ENCODE peak calls at places on chromosomes 1 and 21, in eight cellular contexts. F is AG04449, K is natural killer cell, M is type B pancreatic cell, P is heart right ventricle, L is keratinocyte, E is fibroblast of lung, G is mucosa of descending colon. V is an unnamed sample.

GRCh38 chr1:15289251-15289651 is 42.2 kb downstream of the FHAD1 start:
- DNase-seq in G (no peak), F (no peak), P (no peak), K (no peak), L (no peak), M (no peak), E (no peak), V (no peak)

GRCh38 chr21:44934276-44934675 is 5.6 kb upstream of the SLX9 start:
- DNase-seq in M (no peak), K (no peak), P (no peak), L (no peak), F (no peak), G (no peak), E (no peak), V (no peak)

GRCh38 chr1:18955442-18956188 is 861 bp downstream of the IFFO2 start:
- DNase-seq in P (no peak), F (no peak), G (peak), L (no peak), M (no peak), E (no peak), K (peak), V (no peak)

GRCh38 chr1:218346391-218347204 is 1.5 kb downstream of the TGFB2 start:
- DNase-seq in M (no peak), L (no peak), K (no peak), P (no peak), F (no peak), E (peak), G (peak), V (no peak)

GRCh38 chr1:227914801-227915563 is 32.8 kb downstream of the WNT9A start:
- DNase-seq in E (no peak), K (no peak), F (no peak), L (no peak), M (no peak), P (no peak), G (no peak), V (no peak)

GRCh38 chr1:37667023-37667769 is 25.1 kb upstream of the CDCA8 start:
- DNase-seq in E (no peak), P (no peak), G (no peak), L (no peak), M (no peak), K (no peak), F (no peak), V (peak)

GRCh38 chr1:16903458-16903796 is 7.6 kb downstream of the RNU1-2 start:
- DNase-seq in L (no peak), K (no peak), E (no peak), P (no peak), M (no peak), F (no peak), G (no peak), V (no peak)

GRCh38 chr1:21332691-21333449 is 42.6 kb upstream of the ECE1 start:
- DNase-seq in P (peak), M (no peak), L (no peak), K (no peak), F (no peak), G (no peak), E (no peak), V (no peak)

GRCh38 chr1:111570781-111571181 is 48.8 kb upstream of the RAP1A start:
- DNase-seq in P (no peak), L (no peak), K (peak), F (no peak), E (peak), G (no peak), M (no peak), V (peak)

GRCh38 chr1:27342778-27343638 is 1.2 kb downstream of the SYTL1 start:
- DNase-seq in P (no peak), F (no peak), K (peak), L (peak), G (peak), E (no peak), M (no peak), V (peak)

GRCh38 chr1:210332719-210333398 is 4.2 kb downstream of the HHAT start:
- DNase-seq in L (no peak), K (no peak), M (no peak), F (no peak), G (no peak), P (no peak), E (peak), V (no peak)

GRCh38 chr21:44296103-44296519 is 3.7 kb upstream of the PFKL start:
- DNase-seq in P (no peak), M (no peak), G (no peak), K (no peak), L (no peak), F (no peak), E (no peak), V (no peak)

GRCh38 chr1:160830321-160831153 is 32.1 kb downstream of the CD244 start:
- DNase-seq in P (peak), K (peak), E (peak), M (peak), G (peak), F (no peak), L (peak), V (no peak)

GRCh38 chr1:21966247-21967000 is 10.4 kb upstream of the CELA3B start:
- DNase-seq in E (peak), K (no peak), P (no peak), F (peak), L (peak), G (no peak), M (no peak), V (no peak)

GRCh38 chr1:10939654-10940450 is 72.6 kb upstream of the TARDBP start:
- DNase-seq in M (no peak), G (no peak), E (no peak), F (no peak), L (no peak), K (no peak), P (no peak), V (no peak)

GRCh38 chr1:1629430-1630190 is 2.4 kb upstream of the MMP23B start:
- DNase-seq in P (no peak), L (no peak), K (peak), F (no peak), G (peak), E (no peak), M (peak), V (peak)

GRCh38 chr1:165696625-165697100 is 1.7 kb downstream of the ALDH9A1 start:
- DNase-seq in P (no peak), F (peak), E (peak), L (no peak), K (no peak), M (no peak), G (no peak), V (no peak)

GRCh38 chr1:36463773-36464604 is at the start of gene MRPS15:
- DNase-seq in K (peak), M (peak), P (peak), G (peak), F (peak), L (peak), E (peak), V (peak)

GRCh38 chr1:61808968-61809367 is 66.7 kb downstream of the PATJ start:
- DNase-seq in P (no peak), G (no peak), F (no peak), E (peak), M (no peak), K (no peak), L (no peak), V (no peak)

GRCh38 chr1:25871704-25872494 is 3.6 kb downstream of the PAQR7 start:
- DNase-seq in E (no peak), F (no peak), L (no peak), G (no peak), K (no peak), P (no peak), M (no peak), V (peak)

GRCh38 chr1:210587547-210587946 is 258.8 kb downstream of the HHAT start:
- DNase-seq in G (no peak), E (peak), K (no peak), P (no peak), M (no peak), F (no peak), L (no peak), V (no peak)

GRCh38 chr1:108830119-108831008 is 26.5 kb downstream of the AKNAD1 start:
- DNase-seq in G (peak), M (no peak), E (peak), K (no peak), L (peak), F (peak), P (peak), V (no peak)

DNA sequence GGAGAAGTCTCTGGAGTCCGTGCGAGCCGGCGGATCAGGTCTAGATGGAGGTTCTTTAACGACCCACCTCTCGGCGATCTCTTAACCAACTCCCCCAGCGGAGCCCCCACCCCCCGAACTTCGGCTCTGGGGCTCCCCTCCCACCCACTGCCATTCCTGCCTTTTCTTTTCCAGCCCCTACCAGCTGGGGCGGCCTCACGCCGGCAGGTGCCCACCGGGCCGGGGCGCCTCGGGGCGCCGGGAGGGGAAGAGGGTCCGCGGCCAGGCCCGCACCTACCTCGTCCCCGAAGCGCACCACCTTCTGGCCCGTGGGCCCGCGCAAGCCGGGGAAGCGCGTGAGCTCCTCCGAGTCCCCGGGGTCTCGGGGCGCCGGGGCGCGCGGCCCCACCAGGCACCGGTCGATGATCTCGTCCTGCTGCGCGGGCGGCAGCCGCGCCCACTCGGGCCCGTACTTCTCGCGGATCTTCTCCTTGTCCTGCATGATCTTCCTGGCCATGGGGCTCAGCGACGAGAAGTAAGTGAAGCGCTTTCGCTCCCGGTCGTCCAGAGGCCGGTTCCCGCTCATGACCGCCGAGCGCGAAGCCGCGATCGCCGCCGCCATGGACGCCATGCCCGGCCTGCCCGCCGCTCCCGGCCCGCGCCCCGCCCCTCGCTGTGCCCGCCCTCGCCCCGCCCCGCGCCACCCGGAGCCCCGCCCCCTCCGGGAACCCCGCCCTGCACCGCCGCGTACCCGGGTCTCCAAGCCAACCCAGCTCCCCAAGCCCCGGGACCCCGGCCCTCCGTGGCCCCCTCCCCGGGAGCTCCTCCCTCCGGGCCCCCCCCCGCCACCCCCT is at the start of gene C1orf198:
- DNase-seq in P (peak), G (peak), K (peak), F (no peak), L (no peak), E (no peak), M (peak), V (peak)
- TF ChIP-seq CTCF in P (no peak), G (no peak), K (no peak), F (no peak), L (no peak), E (no peak), M (no peak), V (no peak)

GRCh38 chr21:34130598-34130985 is 57.2 kb downstream of the MRPS6 start:
- DNase-seq in L (no peak), F (no peak), G (no peak), M (no peak), P (no peak), E (no peak), K (no peak), V (no peak)

GRCh38 chr21:34128124-34128523 is 54.7 kb downstream of the MRPS6 start:
- DNase-seq in G (no peak), F (no peak), P (no peak), E (no peak), L (no peak), K (no peak), M (no peak), V (no peak)

GRCh38 chr21:34129971-34130597 is 56.7 kb downstream of the MRPS6 start:
- DNase-seq in L (no peak), M (no peak), F (no peak), P (no peak), G (no peak), E (peak), K (no peak), V (no peak)

GRCh38 chr21:34129039-34129891 is 55.9 kb downstream of the MRPS6 start:
- DNase-seq in G (no peak), P (peak), M (no peak), K (no peak), L (no peak), E (peak), F (peak), V (no peak)

DNA sequence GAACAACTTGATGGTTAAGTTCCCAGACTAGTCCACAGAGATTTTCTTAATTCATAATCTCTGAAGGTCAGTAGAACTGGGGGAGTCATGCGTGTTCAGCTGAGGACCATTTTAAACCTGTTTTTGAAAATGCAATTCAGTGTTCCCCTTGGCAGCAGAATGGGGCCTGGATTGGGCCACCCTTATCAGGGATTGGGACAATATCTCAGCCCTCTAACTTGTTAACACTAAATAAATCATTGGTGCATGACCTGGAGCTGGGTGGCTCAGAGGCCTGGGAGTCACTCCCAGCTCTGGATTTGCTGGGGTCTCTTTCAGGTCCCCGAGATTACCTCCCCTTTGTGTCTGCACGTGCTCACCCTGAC is 55.3 kb downstream of the MRPS6 start:
- DNase-seq in F (no peak), M (no peak), P (no peak), L (no peak), G (no peak), K (no peak), E (no peak), V (no peak)
- TF ChIP-seq CTCF in F (no peak), M (no peak), P (no peak), L (no peak), G (no peak), K (no peak), E (no peak), V (no peak)

GRCh38 chr1:34740161-34740875 is 14.5 kb upstream of the GJB5 start:
- DNase-seq in E (peak), P (no peak), L (no peak), G (no peak), K (no peak), M (no peak), F (no peak), V (no peak)
- TF ChIP-seq CTCF in E (no peak), P (no peak), L (peak), G (no peak), K (no peak), M (peak), F (no peak), V (no peak)

DNA sequence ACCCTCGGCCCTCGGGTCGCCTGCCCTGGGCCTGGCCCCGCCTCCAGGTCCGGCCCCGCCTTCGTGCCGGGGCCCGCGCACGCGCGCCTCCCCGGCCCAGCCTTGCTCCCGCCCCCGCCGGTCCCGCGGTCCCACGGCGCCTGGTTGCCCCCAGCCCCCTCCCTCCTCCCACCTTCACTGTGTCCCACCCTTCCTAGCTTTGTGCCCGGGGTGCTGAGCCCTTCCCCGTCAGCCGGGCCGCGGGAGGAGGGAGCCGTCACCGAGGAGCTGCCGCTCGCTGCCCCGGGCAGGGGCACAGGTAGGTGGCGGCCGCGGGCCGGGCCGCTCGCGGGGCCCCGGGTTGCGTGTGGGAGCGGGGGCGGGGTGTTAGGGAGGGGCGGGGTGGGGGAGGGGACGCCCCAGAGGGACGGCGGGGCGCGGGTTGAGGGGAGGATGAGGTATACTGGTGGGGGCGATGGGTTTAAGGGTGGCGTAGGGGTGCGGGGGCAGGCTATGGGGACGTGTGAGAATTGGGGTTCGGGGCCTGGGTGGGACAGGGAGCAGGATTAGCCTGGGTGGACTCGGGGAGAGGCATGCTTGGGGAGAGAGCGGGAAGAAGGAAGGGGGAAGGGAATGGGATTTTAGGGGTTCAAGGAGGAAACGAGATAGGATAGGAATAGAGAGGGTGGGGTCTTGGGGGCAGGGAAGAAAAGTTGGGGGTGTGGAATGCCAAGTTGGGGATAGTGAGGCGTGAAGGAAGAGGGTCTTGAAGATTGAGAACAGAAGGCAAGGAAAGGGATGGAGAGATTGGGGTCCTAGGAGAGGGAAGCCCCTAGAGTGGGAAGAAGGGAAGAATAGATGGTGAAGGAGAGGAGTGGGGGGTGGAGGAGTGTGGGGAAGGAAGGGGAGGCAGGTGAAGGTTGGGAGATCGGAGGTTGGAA is at the start of gene LRRC42:
- DNase-seq in G (no peak), K (no peak), P (no peak), M (no peak), L (no peak), F (no peak), E (no peak), V (no peak)
- TF ChIP-seq CTCF in G (no peak), K (no peak), P (peak), M (no peak), L (peak), F (no peak), E (no peak), V (no peak)

GRCh38 chr1:39228263-39228662 is 23.8 kb downstream of the MACF1 start:
- DNase-seq in K (no peak), F (no peak), G (no peak), L (no peak), E (no peak), M (no peak), P (no peak), V (no peak)
- TF ChIP-seq CTCF in K (no peak), F (no peak), G (no peak), L (no peak), E (no peak), M (no peak), P (no peak), V (no peak)

GRCh38 chr1:28775121-28775942 is 36.6 kb upstream of the OPRD1 start:
- DNase-seq in E (peak), M (no peak), G (peak), L (no peak), K (peak), F (no peak), P (peak), V (peak)
- TF ChIP-seq CTCF in E (no peak), M (no peak), G (no peak), L (no peak), K (no peak), F (no peak), P (no peak), V (no peak)